ENCODE peak calls at places on chromosomes 7 and 10, in four cellular contexts. One of them, this sample, is unnamed.

GRCh38 chr7:96720843-96721242 is 11.2 kb upstream of the SEM1 start:
- DNase-seq in sigmoid colon: no peak
- DNase-seq in spleen: no peak
- DNase-seq in H1: no peak
- DNase-seq in this sample: no peak

GRCh38 chr10:107653832-107654287 is 489.4 kb upstream of the SORCS1 start:
- DNase-seq in sigmoid colon: no peak
- DNase-seq in spleen: no peak
- DNase-seq in H1: no peak
- DNase-seq in this sample: no peak

GRCh38 chr10:78360284-78360683 is 326.6 kb downstream of the RPS24 start:
- DNase-seq in sigmoid colon: no peak
- DNase-seq in spleen: peak; percentile 12
- DNase-seq in H1: no peak
- DNase-seq in this sample: no peak

GRCh38 chr7:78213402-78213801 is 414.8 kb downstream of the PHTF2 start:
- DNase-seq in sigmoid colon: no peak
- DNase-seq in spleen: no peak
- DNase-seq in H1: no peak
- DNase-seq in this sample: no peak

GRCh38 chr10:95785317-95785716 is 29.4 kb downstream of the ENTPD1 start:
- DNase-seq in sigmoid colon: no peak
- DNase-seq in spleen: no peak
- DNase-seq in H1: no peak
- DNase-seq in this sample: no peak

GRCh38 chr10:118045842-118046490 is 775 bp downstream of the RAB11FIP2 start:
- DNase-seq in sigmoid colon: peak; percentile 77
- DNase-seq in spleen: no peak
- DNase-seq in H1: peak; percentile 75
- DNase-seq in this sample: peak; percentile 31

GRCh38 chr10:102813017-102813541 is 24.1 kb downstream of the CYP17A1 start:
- DNase-seq in sigmoid colon: no peak
- DNase-seq in spleen: no peak
- DNase-seq in H1: no peak
- DNase-seq in this sample: no peak

GRCh38 chr7:13028731-13029099 is 341.3 kb downstream of the ARL4A start:
- DNase-seq in sigmoid colon: no peak
- DNase-seq in spleen: no peak
- DNase-seq in H1: no peak
- DNase-seq in this sample: no peak

GRCh38 chr7:103387267-103387666 is 39.8 kb downstream of the PSMC2 start:
- DNase-seq in sigmoid colon: no peak
- DNase-seq in spleen: no peak
- DNase-seq in H1: no peak
- DNase-seq in this sample: no peak

GRCh38 chr7:23230586-23231195 is 15.9 kb upstream of the GPNMB start:
- DNase-seq in sigmoid colon: no peak
- DNase-seq in spleen: no peak
- DNase-seq in H1: no peak
- DNase-seq in this sample: no peak

GRCh38 chr10:65430979-65431378 is 1494.9 kb upstream of the LRRTM3 start:
- DNase-seq in sigmoid colon: no peak
- DNase-seq in spleen: no peak
- DNase-seq in H1: no peak
- DNase-seq in this sample: no peak

GRCh38 chr10:120607710-120608703 is 151.0 kb downstream of the PLPP4 start:
- DNase-seq in sigmoid colon: no peak
- DNase-seq in spleen: no peak
- DNase-seq in H1: no peak
- DNase-seq in this sample: no peak

GRCh38 chr7:106312099-106312871 is 27.5 kb upstream of the NAMPT start:
- DNase-seq in sigmoid colon: no peak
- DNase-seq in spleen: no peak
- DNase-seq in H1: no peak
- DNase-seq in this sample: no peak

GRCh38 chr7:95357623-95358022 is 33.3 kb upstream of the PON1 start:
- DNase-seq in sigmoid colon: no peak
- DNase-seq in spleen: no peak
- DNase-seq in H1: no peak
- DNase-seq in this sample: no peak

GRCh38 chr10:6621536-6621935 is 41.5 kb upstream of the PRKCQ start:
- DNase-seq in sigmoid colon: no peak
- DNase-seq in spleen: no peak
- DNase-seq in H1: no peak
- DNase-seq in this sample: no peak

GRCh38 chr10:42491001-42491592 is 147.3 kb downstream of the ZNF33B start:
- DNase-seq in sigmoid colon: no peak
- DNase-seq in spleen: no peak
- DNase-seq in H1: no peak
- DNase-seq in this sample: no peak

GRCh38 chr7:50229964-50230363 is 74.6 kb upstream of the IKZF1 start:
- DNase-seq in sigmoid colon: no peak
- DNase-seq in spleen: no peak
- DNase-seq in H1: no peak
- DNase-seq in this sample: no peak

GRCh38 chr10:72328045-72328828 is 26.5 kb downstream of the DNAJB12 start:
- DNase-seq in sigmoid colon: peak; percentile 89
- DNase-seq in spleen: no peak
- DNase-seq in H1: peak; percentile 84
- DNase-seq in this sample: no peak

GRCh38 chr10:11231285-11231684 is 213.6 kb downstream of the CELF2 start:
- DNase-seq in sigmoid colon: no peak
- DNase-seq in spleen: no peak
- DNase-seq in H1: no peak
- DNase-seq in this sample: no peak

GRCh38 chr10:133391761-133392518 is 2.0 kb upstream of the MTG1 start:
- DNase-seq in sigmoid colon: peak; percentile 56
- DNase-seq in spleen: no peak
- DNase-seq in H1: no peak
- DNase-seq in this sample: no peak

GRCh38 chr10:14397069-14397468 is 66.3 kb upstream of the FRMD4A start:
- DNase-seq in sigmoid colon: no peak
- DNase-seq in spleen: no peak
- DNase-seq in H1: no peak
- DNase-seq in this sample: no peak

GRCh38 chr7:25790261-25790660 is 361.7 kb upstream of the NFE2L3 start:
- DNase-seq in sigmoid colon: no peak
- DNase-seq in spleen: no peak
- DNase-seq in H1: no peak
- DNase-seq in this sample: no peak

GRCh38 chr7:96547371-96547811 is 162.3 kb downstream of the SEM1 start:
- DNase-seq in sigmoid colon: no peak
- DNase-seq in spleen: no peak
- DNase-seq in H1: no peak
- DNase-seq in this sample: no peak

GRCh38 chr7:35787925-35788324 is 12.9 kb upstream of the SEPTIN7 start:
- DNase-seq in sigmoid colon: no peak
- DNase-seq in spleen: no peak
- DNase-seq in H1: no peak
- DNase-seq in this sample: no peak

GRCh38 chr7:70738080-70738479 is 393.9 kb upstream of the GALNT17 start:
- DNase-seq in sigmoid colon: no peak
- DNase-seq in spleen: no peak
- DNase-seq in H1: no peak
- DNase-seq in this sample: peak; percentile 74

GRCh38 chr10:32114500-32114899 is 58.3 kb upstream of the KIF5B start:
- DNase-seq in sigmoid colon: no peak
- DNase-seq in spleen: no peak
- DNase-seq in H1: no peak
- DNase-seq in this sample: no peak

GRCh38 chr10:43137701-43137970 is 609 bp upstream of the CSGALNACT2 start:
- DNase-seq in sigmoid colon: no peak
- DNase-seq in spleen: peak; percentile 88
- DNase-seq in H1: peak; percentile 69
- DNase-seq in this sample: no peak

GRCh38 chr7:111388912-111389311 is 173.4 kb downstream of the IMMP2L start:
- DNase-seq in sigmoid colon: no peak
- DNase-seq in spleen: no peak
- DNase-seq in H1: no peak
- DNase-seq in this sample: no peak

GRCh38 chr7:157538735-157539134 is 201.9 kb downstream of the DNAJB6 start:
- DNase-seq in sigmoid colon: peak; percentile 22
- DNase-seq in spleen: no peak
- DNase-seq in H1: no peak
- DNase-seq in this sample: no peak

GRCh38 chr7:86788948-86789347 is 145.2 kb downstream of the GRM3 start:
- DNase-seq in sigmoid colon: no peak
- DNase-seq in spleen: no peak
- DNase-seq in H1: no peak
- DNase-seq in this sample: no peak

DNA sequence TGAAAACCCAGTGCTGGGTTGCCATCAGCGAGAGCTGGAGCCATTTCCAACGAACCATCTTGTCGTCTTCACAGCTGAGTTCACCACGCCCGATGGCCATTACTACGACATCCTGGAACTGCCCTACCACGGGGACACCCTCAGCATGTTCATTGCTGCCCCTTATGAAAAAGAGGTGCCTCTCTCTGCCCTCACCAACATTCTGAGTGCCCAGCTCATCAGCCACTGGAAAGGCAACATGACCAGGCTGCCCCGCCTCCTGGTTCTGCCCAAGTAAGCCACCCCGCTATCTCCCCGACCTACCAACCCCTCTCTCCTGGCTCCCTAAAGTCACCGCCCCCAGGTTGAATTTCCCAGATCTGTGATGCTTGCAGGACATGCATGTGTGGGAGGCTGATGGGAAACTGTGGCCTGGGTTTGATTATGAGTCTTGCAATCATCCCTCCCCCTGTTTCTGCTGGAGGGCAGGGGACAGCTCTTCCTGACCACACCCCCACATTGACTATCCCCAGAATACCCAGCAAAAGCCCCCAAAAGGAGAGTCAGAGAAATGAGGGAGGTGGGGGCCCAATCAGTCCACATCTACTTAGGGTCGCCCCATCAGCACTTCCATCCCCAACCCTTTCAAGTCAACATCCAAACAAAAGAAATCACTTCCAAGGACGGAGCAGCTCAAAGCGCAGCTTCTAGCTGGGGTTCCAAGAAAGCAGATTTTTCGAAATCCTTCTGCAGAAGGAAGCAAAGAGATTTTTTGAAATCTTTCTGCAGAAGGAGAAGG is 6.9 kb downstream of the SERPINE1 start:
- DNase-seq in sigmoid colon: no peak
- DNase-seq in spleen: no peak
- DNase-seq in H1: no peak
- DNase-seq in this sample: no peak
- TF ChIP-seq POLR2AphosphoS5 in sigmoid colon: no peak
- TF ChIP-seq POLR2AphosphoS5 in spleen: no peak
- TF ChIP-seq POLR2AphosphoS5 in H1: no peak
- TF ChIP-seq POLR2AphosphoS5 in this sample: no peak

GRCh38 chr10:70660722-70661121 is 11.6 kb upstream of the ADAMTS14 start:
- DNase-seq in sigmoid colon: peak; percentile 33
- DNase-seq in spleen: no peak
- DNase-seq in H1: no peak
- DNase-seq in this sample: no peak

GRCh38 chr10:70658582-70659136 is 13.6 kb upstream of the ADAMTS14 start:
- DNase-seq in sigmoid colon: no peak
- DNase-seq in spleen: no peak
- DNase-seq in H1: no peak
- DNase-seq in this sample: no peak

GRCh38 chr10:70664702-70665195 is 7.6 kb upstream of the ADAMTS14 start:
- DNase-seq in sigmoid colon: peak; percentile 62
- DNase-seq in spleen: peak; percentile 18
- DNase-seq in H1: no peak
- DNase-seq in this sample: no peak

GRCh38 chr10:70661623-70662361 is 10.5 kb upstream of the ADAMTS14 start:
- DNase-seq in sigmoid colon: peak; percentile 42
- DNase-seq in spleen: peak; percentile 56
- DNase-seq in H1: no peak
- DNase-seq in this sample: peak; percentile 15

GRCh38 chr10:70662362-70663220 is 9.7 kb upstream of the ADAMTS14 start:
- DNase-seq in sigmoid colon: peak; percentile 62
- DNase-seq in spleen: peak; percentile 29
- DNase-seq in H1: no peak
- DNase-seq in this sample: peak; percentile 37
- TF ChIP-seq POLR2A in sigmoid colon: no peak
- TF ChIP-seq POLR2A in spleen: no peak
- TF ChIP-seq POLR2A in H1: no peak
- TF ChIP-seq POLR2A in this sample: no peak

GRCh38 chr10:35412336-35412735 is 76.0 kb downstream of the CCNY start:
- DNase-seq in sigmoid colon: peak; percentile 27
- DNase-seq in spleen: no peak
- DNase-seq in H1: no peak
- DNase-seq in this sample: no peak

GRCh38 chr10:35413985-35414861 is 77.9 kb downstream of the CCNY start:
- DNase-seq in sigmoid colon: peak; percentile 56
- DNase-seq in spleen: no peak
- DNase-seq in H1: no peak
- DNase-seq in this sample: no peak

GRCh38 chr10:35412900-35413491 is 76.7 kb downstream of the CCNY start:
- DNase-seq in sigmoid colon: peak; percentile 11
- DNase-seq in spleen: no peak
- DNase-seq in H1: no peak
- DNase-seq in this sample: no peak

GRCh38 chr10:35409808-35410207 is 73.5 kb downstream of the CCNY start:
- DNase-seq in sigmoid colon: peak; percentile 29
- DNase-seq in spleen: no peak
- DNase-seq in H1: no peak
- DNase-seq in this sample: no peak

DNA sequence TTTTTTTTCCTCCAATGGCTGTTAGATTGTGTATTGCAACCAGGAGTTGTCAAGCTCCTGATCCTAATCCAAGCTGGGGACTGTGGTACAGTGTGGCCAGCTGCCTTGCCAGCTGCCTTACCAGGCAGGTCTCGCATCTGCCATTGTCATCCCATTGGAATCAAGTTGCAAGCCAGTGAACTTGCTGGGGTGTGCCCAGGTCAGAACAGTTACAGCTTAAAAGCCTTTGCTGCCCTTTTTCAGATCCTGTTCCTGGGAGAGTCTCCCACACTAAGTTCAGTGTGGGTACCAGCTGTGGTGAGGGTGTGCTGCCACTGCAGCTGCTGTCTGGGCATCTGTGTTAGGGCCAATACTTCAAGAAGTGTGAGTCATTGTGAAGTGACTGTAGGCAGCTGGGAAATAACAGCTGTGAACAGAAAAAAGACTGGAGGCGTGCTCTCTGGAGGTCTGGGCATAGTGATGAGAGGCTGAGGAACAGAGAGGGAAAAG is 72.8 kb downstream of the CCNY start:
- DNase-seq in sigmoid colon: peak; percentile 80
- DNase-seq in spleen: no peak
- DNase-seq in H1: no peak
- DNase-seq in this sample: no peak
- TF ChIP-seq POLR2AphosphoS5 in sigmoid colon: no peak
- TF ChIP-seq POLR2AphosphoS5 in spleen: no peak
- TF ChIP-seq POLR2AphosphoS5 in H1: no peak
- TF ChIP-seq POLR2AphosphoS5 in this sample: no peak

DNA sequence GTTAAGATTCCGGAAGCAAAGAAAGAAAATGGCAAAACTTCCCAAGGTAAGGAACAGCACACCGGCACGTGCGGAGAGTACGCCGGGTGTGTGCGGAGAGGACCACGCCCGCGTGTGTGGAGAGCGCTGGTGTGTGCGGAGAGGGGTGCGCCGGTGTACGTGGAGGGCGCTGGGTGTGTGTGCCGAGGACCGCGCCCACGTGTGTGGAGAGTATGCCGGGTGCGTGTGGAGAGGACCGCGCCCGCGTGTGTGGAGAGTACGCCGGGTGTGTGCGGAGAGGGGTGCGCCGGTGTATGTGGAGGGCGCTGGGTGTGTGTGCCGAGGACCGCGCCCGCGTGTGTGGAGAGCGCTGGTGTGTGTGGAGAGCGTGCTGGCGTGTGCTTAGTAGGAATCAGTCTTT is 48.6 kb upstream of the DPYSL4 start:
- DNase-seq in sigmoid colon: no peak
- DNase-seq in spleen: peak; percentile 51
- DNase-seq in H1: no peak
- DNase-seq in this sample: no peak
- TF ChIP-seq POLR2A in sigmoid colon: no peak
- TF ChIP-seq POLR2A in spleen: no peak
- TF ChIP-seq POLR2A in H1: no peak
- TF ChIP-seq POLR2A in this sample: no peak